ENCODE peak calls at places on chromosomes 12 and 14, in nine cellular contexts. T is upper lobe of right lung, J is gastrocnemius medialis, A is psoas muscle, Q is RWPE2, I is adrenal gland, B is sigmoid colon, L is epithelial cell of esophagus, D is esophagus muscularis mucosa. C is an unnamed sample.

GRCh38 chr12:44317651-44318126 is 481.8 kb downstream of the TMEM117 start:
- DNase-seq in J (no peak), B (no peak), D (no peak), L (peak), A (no peak), I (no peak), Q (no peak), T (no peak), C (peak)

GRCh38 chr12:1583421-1584078 is 10.8 kb downstream of the FBXL14 start:
- DNase-seq in A (peak), J (peak), B (peak), I (peak), L (peak), Q (no peak), D (no peak), T (no peak), C (peak)

GRCh38 chr12:93950321-93950720 is 198.1 kb upstream of the PLXNC1 start:
- DNase-seq in T (no peak), B (no peak), I (no peak), A (no peak), D (no peak), Q (no peak), L (no peak), J (no peak), C (no peak)

GRCh38 chr14:37985826-37986470 is 221.8 kb upstream of the SSTR1 start:
- DNase-seq in A (no peak), Q (no peak), B (no peak), L (peak), J (no peak), T (no peak), D (no peak), I (peak), C (peak)

GRCh38 chr14:97705976-97706375 is 908.8 kb downstream of the VRK1 start:
- DNase-seq in T (no peak), B (no peak), L (no peak), Q (no peak), A (no peak), I (no peak), D (peak), J (no peak), C (no peak)

GRCh38 chr12:31206038-31206670 is 119.8 kb downstream of the SINHCAF start:
- DNase-seq in Q (no peak), A (no peak), L (peak), T (no peak), D (peak), B (peak), J (no peak), I (peak), C (peak)

GRCh38 chr12:27626239-27626638 is 70.0 kb upstream of the REP15 start:
- DNase-seq in D (no peak), A (no peak), B (no peak), J (no peak), T (no peak), Q (no peak), I (no peak), L (peak), C (no peak)

GRCh38 chr14:23183076-23183475 is 384 bp downstream of the SLC7A8 start:
- DNase-seq in L (no peak), T (no peak), A (no peak), D (no peak), I (no peak), J (no peak), Q (no peak), B (no peak), C (no peak)

GRCh38 chr14:94646481-94646880 is 34.3 kb downstream of the SERPINA3 start:
- DNase-seq in J (no peak), I (no peak), A (no peak), L (no peak), T (no peak), B (peak), D (peak), Q (no peak), C (peak)

GRCh38 chr12:14193623-14194022 is 171.9 kb upstream of the ATF7IP start:
- DNase-seq in T (peak), B (no peak), J (no peak), L (no peak), A (no peak), Q (no peak), I (no peak), D (no peak), C (no peak)

GRCh38 chr14:94396628-94397210 is 8.3 kb upstream of the SERPINA1 start:
- DNase-seq in J (no peak), A (no peak), I (no peak), Q (no peak), T (no peak), L (no peak), B (no peak), D (no peak), C (no peak)

GRCh38 chr14:60905930-60906329 is 74.9 kb downstream of the TRMT5 start:
- DNase-seq in J (no peak), T (no peak), I (no peak), A (no peak), B (no peak), D (no peak), Q (no peak), L (peak), C (peak)

GRCh38 chr12:124744273-124744640 is 119.4 kb downstream of the SCARB1 start:
- DNase-seq in J (no peak), Q (no peak), A (no peak), I (no peak), D (no peak), B (no peak), T (no peak), L (no peak), C (no peak)

GRCh38 chr14:49405291-49405690 is 180.9 kb downstream of the RPS29 start:
- DNase-seq in I (peak), J (no peak), Q (no peak), B (no peak), A (no peak), L (peak), T (no peak), D (no peak), C (peak)

GRCh38 chr12:57618966-57619433 is 7.8 kb downstream of the ARHGEF25 start:
- DNase-seq in Q (no peak), L (no peak), D (no peak), I (no peak), B (peak), J (no peak), A (no peak), T (no peak), C (no peak)

GRCh38 chr14:49206832-49207231 is 379.3 kb downstream of the RPS29 start:
- DNase-seq in T (no peak), A (no peak), J (no peak), D (no peak), I (no peak), B (no peak), L (no peak), Q (no peak), C (no peak)

GRCh38 chr12:50082644-50083043 is 2.5 kb upstream of the SMARCD1 start:
- DNase-seq in J (no peak), T (no peak), A (no peak), D (no peak), Q (no peak), B (no peak), L (no peak), I (no peak), C (no peak)

GRCh38 chr12:22318122-22318737 is 16.3 kb downstream of the ST8SIA1 start:
- DNase-seq in T (no peak), A (no peak), I (no peak), D (no peak), B (no peak), L (peak), Q (no peak), J (no peak), C (peak)

GRCh38 chr12:59401862-59402261 is 194.0 kb upstream of the SLC16A7 start:
- DNase-seq in T (no peak), J (no peak), B (no peak), Q (no peak), L (no peak), A (no peak), D (no peak), I (no peak), C (no peak)

GRCh38 chr14:100854435-100854834 is 28.5 kb downstream of the MEG3 start:
- DNase-seq in L (no peak), A (no peak), J (no peak), Q (no peak), T (no peak), I (no peak), B (no peak), D (no peak), C (no peak)

GRCh38 chr12:29234965-29235364 is 85.9 kb downstream of the FAR2 start:
- DNase-seq in L (peak), D (no peak), T (no peak), J (no peak), I (no peak), B (no peak), A (no peak), Q (no peak), C (peak)

GRCh38 chr12:106128526-106129430 is 10.0 kb downstream of the NUAK1 start:
- DNase-seq in J (no peak), A (no peak), T (no peak), L (no peak), D (no peak), B (no peak), Q (no peak), I (no peak), C (no peak)

GRCh38 chr14:101855958-101856357 is 94.4 kb downstream of the PPP2R5C start:
- DNase-seq in B (no peak), L (peak), Q (no peak), T (no peak), A (no peak), D (no peak), I (no peak), J (no peak), C (no peak)

GRCh38 chr12:43292699-43293098 is 259.3 kb downstream of the ADAMTS20 start:
- DNase-seq in L (peak), J (no peak), B (no peak), D (no peak), A (no peak), I (no peak), Q (no peak), T (no peak), C (no peak)

GRCh38 chr14:65117795-65118746 is 15.8 kb upstream of the MAX start:
- DNase-seq in L (no peak), A (peak), B (no peak), T (no peak), I (no peak), Q (no peak), D (peak), J (peak), C (no peak)

GRCh38 chr14:51846631-51847488 is 13.6 kb upstream of the GNG2 start:
- DNase-seq in D (no peak), B (peak), A (peak), Q (no peak), T (peak), J (peak), I (peak), L (no peak), C (no peak)

GRCh38 chr12:106461730-106462129 is 104.2 kb downstream of the POLR3B start:
- DNase-seq in B (no peak), J (no peak), D (no peak), I (no peak), Q (no peak), L (no peak), A (no peak), T (no peak), C (no peak)

GRCh38 chr12:57224973-57225679 is 4.4 kb upstream of the SHMT2 start:
- DNase-seq in I (no peak), D (no peak), L (peak), T (peak), J (no peak), B (peak), A (no peak), Q (no peak), C (no peak)

GRCh38 chr12:119693006-119693405 is 25.1 kb downstream of the PRKAB1 start:
- DNase-seq in J (no peak), A (no peak), T (no peak), B (no peak), Q (no peak), I (peak), D (no peak), L (no peak), C (peak)

GRCh38 chr12:87280356-87280755 is 748.8 kb downstream of the C12orf50 start:
- DNase-seq in A (no peak), Q (no peak), T (no peak), J (no peak), B (no peak), L (no peak), D (no peak), I (no peak), C (no peak)

GRCh38 chr14:61417141-61417540 is 95.8 kb downstream of the PRKCH start:
- DNase-seq in L (no peak), Q (no peak), D (peak), A (no peak), I (no peak), J (no peak), T (no peak), B (no peak), C (no peak)

GRCh38 chr12:76690916-76691700 is 72.8 kb upstream of the ZDHHC17 start:
- DNase-seq in B (no peak), J (no peak), D (no peak), L (no peak), T (no peak), Q (no peak), I (no peak), A (no peak), C (no peak)

GRCh38 chr12:10398168-10398567 is 8.3 kb upstream of the KLRK1 start:
- DNase-seq in I (no peak), A (no peak), J (no peak), T (no peak), B (no peak), D (no peak), Q (no peak), L (no peak), C (no peak)
- H3K4me3 ChIP-seq in I (no peak), A (no peak), J (no peak), T (no peak), B (no peak), D (no peak), Q (no peak), L (no peak), C (no peak)

DNA sequence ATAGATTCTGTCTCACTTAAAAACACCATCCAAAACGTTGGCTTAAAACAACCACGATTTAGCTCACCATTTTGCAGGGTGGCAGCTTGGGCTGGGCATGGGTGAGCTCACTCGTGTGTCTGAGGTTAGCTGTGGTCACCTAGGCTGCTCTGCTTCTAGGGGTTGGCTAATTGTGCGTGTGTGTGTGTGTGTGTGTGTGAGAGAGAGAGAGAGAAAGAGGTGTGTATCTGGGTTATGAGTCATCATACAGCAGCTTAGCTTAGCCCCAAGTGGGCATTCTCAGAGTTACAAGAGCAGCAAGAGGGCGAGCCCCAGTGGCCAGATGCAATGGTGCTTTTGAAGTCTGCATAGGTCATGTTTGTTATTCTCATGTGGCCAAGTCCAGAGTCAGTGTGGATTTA is 6.0 kb downstream of the FBXW8 start:
- DNase-seq in A (peak), J (peak), L (peak), Q (no peak), B (no peak), I (peak), T (peak), D (no peak), C (peak)
- TF ChIP-seq CTCF in A (no peak), J (no peak), L (peak), Q (peak), B (no peak), I (peak), T (peak), D (no peak), C (no peak)

GRCh38 chr14:89941830-89942377 is 12.6 kb downstream of the EFCAB11 start:
- DNase-seq in D (no peak), I (no peak), B (no peak), J (no peak), Q (no peak), A (no peak), T (no peak), L (no peak), C (no peak)

GRCh38 chr14:89952581-89952980 is 1.9 kb downstream of the EFCAB11 start:
- DNase-seq in A (no peak), B (no peak), D (no peak), I (no peak), T (no peak), J (no peak), L (no peak), Q (no peak), C (no peak)

GRCh38 chr14:89947344-89947743 is 7.2 kb downstream of the EFCAB11 start:
- DNase-seq in J (no peak), A (no peak), Q (no peak), T (no peak), D (no peak), L (no peak), B (no peak), I (no peak), C (no peak)
- H3K4me3 ChIP-seq in J (no peak), A (no peak), Q (no peak), T (no peak), D (no peak), L (no peak), B (no peak), I (no peak), C (no peak)

GRCh38 chr12:54048694-54049093 is 4.9 kb upstream of the HOXC4 start:
- DNase-seq in A (no peak), D (no peak), L (no peak), J (no peak), T (no peak), I (no peak), B (no peak), Q (no peak), C (no peak)

GRCh38 chr12:54050479-54050805 is 3.2 kb upstream of the HOXC4 start:
- DNase-seq in D (no peak), I (no peak), A (no peak), B (no peak), J (no peak), Q (no peak), L (no peak), T (no peak), C (no peak)

GRCh38 chr12:54047964-54048303 is 5.7 kb upstream of the HOXC4 start:
- DNase-seq in A (no peak), J (no peak), I (no peak), Q (no peak), L (no peak), D (no peak), T (no peak), B (no peak), C (no peak)

GRCh38 chr12:54047160-54047963 is 6.3 kb upstream of the HOXC4 start:
- DNase-seq in I (no peak), A (no peak), Q (no peak), J (no peak), T (no peak), D (no peak), B (no peak), L (no peak), C (no peak)

DNA sequence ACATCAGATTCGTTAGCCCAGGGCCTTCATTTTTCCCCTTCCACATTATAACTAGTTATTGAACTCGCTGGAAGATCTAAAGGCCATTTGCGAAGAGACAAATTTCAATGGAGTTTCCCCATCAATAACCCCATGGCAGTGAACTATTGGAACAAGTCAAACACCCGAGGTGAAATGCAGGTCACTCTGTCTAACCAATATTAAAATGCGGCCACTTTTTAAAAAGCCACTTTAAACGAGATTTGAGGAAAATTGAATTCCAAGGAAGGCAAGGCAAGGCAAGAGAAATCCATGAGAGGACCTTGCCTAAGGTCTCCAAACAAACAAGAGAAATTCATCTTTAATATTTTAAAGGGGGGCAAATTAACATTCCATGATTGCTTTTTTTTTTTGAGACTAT is 4.5 kb upstream of the HOXC4 start:
- DNase-seq in L (no peak), Q (no peak), D (no peak), J (no peak), I (no peak), T (no peak), B (no peak), A (no peak), C (no peak)
- TF ChIP-seq CTCF in L (no peak), Q (no peak), D (no peak), J (no peak), I (no peak), T (no peak), B (no peak), A (no peak), C (no peak)

DNA sequence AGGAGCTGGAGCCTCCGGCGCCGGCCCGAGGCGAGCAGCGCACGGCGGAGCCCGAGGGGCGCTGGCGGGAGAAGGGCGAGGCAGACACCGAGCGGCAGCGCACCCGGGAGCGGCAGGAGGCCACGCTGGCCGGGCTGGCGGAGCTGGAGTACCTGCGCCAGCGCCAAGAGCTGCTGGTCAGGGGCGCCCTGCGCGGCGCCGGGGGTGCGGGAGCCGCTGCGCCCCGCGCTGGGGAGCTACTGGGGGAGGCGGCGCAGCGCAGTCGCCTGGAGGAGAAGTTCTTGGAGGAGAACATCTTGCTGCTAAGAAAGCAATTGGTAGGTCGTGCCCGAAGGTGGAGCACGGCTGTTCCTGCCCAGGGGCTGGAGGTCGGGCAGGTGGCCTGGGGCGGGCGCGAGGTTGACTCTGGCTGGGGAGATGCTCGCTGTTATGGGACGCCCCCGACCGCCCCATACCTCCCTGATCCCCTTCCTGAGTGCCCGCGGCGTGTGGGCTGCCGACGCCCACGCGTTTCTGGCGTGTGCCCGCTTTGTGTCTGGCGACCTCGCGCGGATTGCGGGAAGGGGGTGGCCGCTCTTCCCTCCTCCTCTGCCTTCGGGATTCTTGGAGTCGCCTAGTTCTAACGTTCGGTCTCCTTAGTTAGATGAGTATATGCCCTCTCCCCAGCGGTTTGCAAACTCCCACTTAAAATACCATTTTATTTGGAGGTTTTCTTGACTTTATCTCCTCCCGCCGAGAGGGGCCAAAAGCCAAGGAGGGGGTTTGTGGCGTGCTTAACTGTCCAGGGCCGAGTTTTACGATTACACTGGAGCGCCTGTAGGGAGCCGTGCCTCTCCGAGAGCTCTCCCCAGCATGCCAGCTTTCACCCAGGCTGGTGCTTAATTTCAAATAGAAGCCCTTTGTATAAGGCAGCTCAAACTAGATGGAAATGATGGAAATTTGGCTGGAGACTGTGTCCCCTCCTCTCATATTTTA is 756 bp downstream of the DACT1 start:
- DNase-seq in T (peak), L (peak), Q (no peak), D (peak), J (no peak), A (peak), I (no peak), B (peak), C (peak)
- H3K4me3 ChIP-seq in T (peak), L (peak), Q (peak), D (peak), J (peak), A (peak), I (peak), B (peak), C (peak)

GRCh38 chr14:86885280-86885679 is 1107.7 kb downstream of the GALC start:
- DNase-seq in Q (no peak), A (no peak), D (no peak), L (no peak), J (no peak), I (no peak), T (no peak), B (no peak), C (no peak)
- TF ChIP-seq CTCF in Q (no peak), A (no peak), D (no peak), L (no peak), J (no peak), I (no peak), T (no peak), B (no peak), C (no peak)

DNA sequence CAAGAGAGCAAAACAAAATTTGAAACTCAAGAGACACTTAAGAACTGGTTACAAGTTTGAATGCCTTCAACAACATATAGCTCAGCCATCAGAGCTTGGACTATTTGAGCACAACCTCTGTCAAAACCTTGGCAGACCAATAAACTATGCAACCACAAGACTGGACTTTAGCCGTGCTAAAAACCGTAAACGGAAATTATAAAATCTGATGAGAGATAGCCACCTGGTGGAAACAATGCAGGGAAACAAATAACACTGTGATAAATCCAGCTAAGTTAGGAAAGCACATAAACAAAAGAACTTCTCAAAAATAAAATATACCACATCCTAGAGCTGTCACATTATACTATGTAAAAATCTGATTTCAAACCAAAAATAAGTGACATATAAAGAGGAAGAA is 1074.2 kb upstream of the NOVA1 start:
- DNase-seq in J (no peak), I (no peak), T (no peak), D (no peak), B (no peak), L (no peak), Q (no peak), A (no peak), C (no peak)
- H3K4me3 ChIP-seq in J (no peak), I (no peak), T (no peak), D (no peak), B (no peak), L (no peak), Q (no peak), A (no peak), C (no peak)